ENCODE peak calls at places on chromosome 10, in six cellular contexts. One of them, this sample, is unnamed.

GRCh38 chr10:89347706-89348457 is 20.1 kb downstream of the IFIT3 start:
- DNase-seq in osteocyte: no peak
- DNase-seq in NCI-H1105: no peak
- DNase-seq in B cell: no peak
- DNase-seq in fibroblast of mammary gland: peak
- DNase-seq in EH: no peak
- DNase-seq in this sample: no peak

GRCh38 chr10:92567952-92568600 is 5.8 kb downstream of the IDE start:
- DNase-seq in B cell: no peak
- DNase-seq in fibroblast of mammary gland: peak
- DNase-seq in osteocyte: no peak
- DNase-seq in EH: peak
- DNase-seq in NCI-H1105: no peak
- DNase-seq in this sample: no peak

GRCh38 chr10:86353506-86354485 is 12.8 kb downstream of the GRID1 start:
- DNase-seq in fibroblast of mammary gland: no peak
- DNase-seq in B cell: no peak
- DNase-seq in NCI-H1105: no peak
- DNase-seq in EH: no peak
- DNase-seq in osteocyte: no peak
- DNase-seq in this sample: no peak

GRCh38 chr10:17454801-17455520 is 566 bp upstream of the ST8SIA6 start:
- DNase-seq in B cell: no peak
- DNase-seq in NCI-H1105: no peak
- DNase-seq in osteocyte: no peak
- DNase-seq in EH: no peak
- DNase-seq in fibroblast of mammary gland: no peak
- DNase-seq in this sample: no peak

GRCh38 chr10:3068968-3069737 is 1.8 kb downstream of the PFKP start:
- DNase-seq in B cell: peak
- DNase-seq in osteocyte: no peak
- DNase-seq in EH: peak
- DNase-seq in NCI-H1105: no peak
- DNase-seq in fibroblast of mammary gland: no peak
- DNase-seq in this sample: no peak

GRCh38 chr10:110311357-110311949 is 6.7 kb upstream of the SMNDC1 start:
- DNase-seq in NCI-H1105: peak
- DNase-seq in EH: peak
- DNase-seq in B cell: peak
- DNase-seq in fibroblast of mammary gland: peak
- DNase-seq in osteocyte: no peak
- DNase-seq in this sample: no peak

GRCh38 chr10:90417056-90417455 is 440.8 kb downstream of the HTR7 start:
- DNase-seq in osteocyte: no peak
- DNase-seq in fibroblast of mammary gland: peak
- DNase-seq in EH: peak
- DNase-seq in B cell: no peak
- DNase-seq in NCI-H1105: no peak
- DNase-seq in this sample: no peak

GRCh38 chr10:1154531-1154930 is 98.3 kb downstream of the WDR37 start:
- DNase-seq in NCI-H1105: no peak
- DNase-seq in fibroblast of mammary gland: no peak
- DNase-seq in B cell: no peak
- DNase-seq in osteocyte: peak
- DNase-seq in EH: no peak
- DNase-seq in this sample: peak

GRCh38 chr10:130689743-130690626 is 553.8 kb downstream of the GLRX3 start:
- DNase-seq in osteocyte: no peak
- DNase-seq in fibroblast of mammary gland: no peak
- DNase-seq in B cell: no peak
- DNase-seq in EH: no peak
- DNase-seq in NCI-H1105: no peak
- DNase-seq in this sample: no peak

GRCh38 chr10:29879862-29880261 is 179.5 kb downstream of the JCAD start:
- DNase-seq in fibroblast of mammary gland: peak
- DNase-seq in NCI-H1105: no peak
- DNase-seq in EH: no peak
- DNase-seq in osteocyte: no peak
- DNase-seq in B cell: no peak
- DNase-seq in this sample: no peak

GRCh38 chr10:48506147-48506917 is 98.5 kb downstream of the ARHGAP22 start:
- DNase-seq in osteocyte: peak
- DNase-seq in EH: peak
- DNase-seq in B cell: no peak
- DNase-seq in fibroblast of mammary gland: peak
- DNase-seq in NCI-H1105: no peak
- DNase-seq in this sample: no peak

GRCh38 chr10:110944997-110945396 is 25.6 kb downstream of the SHOC2 start:
- DNase-seq in osteocyte: no peak
- DNase-seq in fibroblast of mammary gland: peak
- DNase-seq in B cell: no peak
- DNase-seq in EH: no peak
- DNase-seq in NCI-H1105: no peak
- DNase-seq in this sample: no peak

GRCh38 chr10:110870823-110871235 is 899 bp upstream of the PDCD4 start:
- DNase-seq in osteocyte: no peak
- DNase-seq in fibroblast of mammary gland: peak
- DNase-seq in NCI-H1105: no peak
- DNase-seq in B cell: no peak
- DNase-seq in EH: peak
- DNase-seq in this sample: no peak

GRCh38 chr10:71737356-71738172 is 18.0 kb upstream of the C10orf105 start:
- DNase-seq in fibroblast of mammary gland: peak
- DNase-seq in EH: peak
- DNase-seq in B cell: no peak
- DNase-seq in osteocyte: no peak
- DNase-seq in NCI-H1105: no peak
- DNase-seq in this sample: no peak

GRCh38 chr10:79377557-79378382 is 30.5 kb downstream of the PPIF start:
- DNase-seq in EH: no peak
- DNase-seq in B cell: no peak
- DNase-seq in fibroblast of mammary gland: no peak
- DNase-seq in NCI-H1105: no peak
- DNase-seq in osteocyte: peak
- DNase-seq in this sample: peak

GRCh38 chr10:75404335-75405200 is 3.0 kb upstream of the ZNF503 start:
- DNase-seq in EH: no peak
- DNase-seq in osteocyte: no peak
- DNase-seq in B cell: peak
- DNase-seq in NCI-H1105: peak
- DNase-seq in fibroblast of mammary gland: no peak
- DNase-seq in this sample: no peak

GRCh38 chr10:60942604-60943269 is 1.2 kb downstream of the RHOBTB1 start:
- DNase-seq in NCI-H1105: no peak
- DNase-seq in EH: peak
- DNase-seq in osteocyte: no peak
- DNase-seq in B cell: peak
- DNase-seq in fibroblast of mammary gland: peak
- DNase-seq in this sample: no peak

GRCh38 chr10:129949411-129950335 is 14.4 kb downstream of the EBF3 start:
- DNase-seq in NCI-H1105: peak
- DNase-seq in EH: no peak
- DNase-seq in B cell: no peak
- DNase-seq in osteocyte: no peak
- DNase-seq in fibroblast of mammary gland: peak
- DNase-seq in this sample: no peak

GRCh38 chr10:114027041-114027394 is 16.6 kb upstream of the ADRB1 start:
- DNase-seq in EH: no peak
- DNase-seq in B cell: no peak
- DNase-seq in fibroblast of mammary gland: no peak
- DNase-seq in NCI-H1105: no peak
- DNase-seq in osteocyte: no peak
- DNase-seq in this sample: no peak

GRCh38 chr10:119078422-119079179 is 2.0 kb downstream of the EIF3A start:
- DNase-seq in B cell: no peak
- DNase-seq in NCI-H1105: no peak
- DNase-seq in osteocyte: no peak
- DNase-seq in EH: no peak
- DNase-seq in fibroblast of mammary gland: no peak
- DNase-seq in this sample: no peak

GRCh38 chr10:133060466-133060865 is 27.3 kb upstream of the ADGRA1 start:
- DNase-seq in EH: no peak
- DNase-seq in osteocyte: no peak
- DNase-seq in fibroblast of mammary gland: no peak
- DNase-seq in B cell: no peak
- DNase-seq in NCI-H1105: no peak
- DNase-seq in this sample: no peak

GRCh38 chr10:121481222-121481621 is 117.0 kb downstream of the FGFR2 start:
- DNase-seq in fibroblast of mammary gland: no peak
- DNase-seq in osteocyte: no peak
- DNase-seq in B cell: no peak
- DNase-seq in NCI-H1105: no peak
- DNase-seq in EH: no peak
- DNase-seq in this sample: no peak

GRCh38 chr10:72323108-72323932 is 31.4 kb downstream of the DNAJB12 start:
- DNase-seq in B cell: no peak
- DNase-seq in EH: no peak
- DNase-seq in osteocyte: no peak
- DNase-seq in fibroblast of mammary gland: no peak
- DNase-seq in NCI-H1105: no peak
- DNase-seq in this sample: no peak